ENCODE peak calls at places on chromosomes 12 and 14, in four cellular contexts. H, X, F and Q are unnamed samples.

GRCh38 chr12:71760471-71760870 is 5.8 kb downstream of the RAB21 start:
- DNase-seq in H (no peak), F (no peak), X (no peak), Q (no peak)

GRCh38 chr14:67567654-67568053 is 32.4 kb downstream of the PIGH start:
- DNase-seq in H (no peak), X (no peak), F (no peak), Q (no peak)

GRCh38 chr14:47675489-47676300 is at the start of gene MDGA2:
- DNase-seq in F (no peak), X (no peak), H (peak), Q (no peak)

GRCh38 chr14:78278464-78278863 is 108.3 kb downstream of the NRXN3 start:
- DNase-seq in X (no peak), H (no peak), F (no peak), Q (no peak)

GRCh38 chr14:21933681-21934080 is 260.1 kb upstream of the OR4E1 start:
- DNase-seq in H (no peak), X (no peak), F (no peak), Q (no peak)

GRCh38 chr14:61706096-61706690 is 10.9 kb downstream of the HIF1A start:
- DNase-seq in F (no peak), X (no peak), H (no peak), Q (no peak)

GRCh38 chr14:98957211-98958047 is 314.6 kb downstream of the BCL11B start:
- DNase-seq in X (no peak), H (no peak), F (no peak), Q (no peak)

GRCh38 chr14:23047042-23047634 is 5.1 kb downstream of the PSMB11 start:
- DNase-seq in H (no peak), X (no peak), F (no peak), Q (no peak)

GRCh38 chr12:30978639-30979038 is 52.1 kb downstream of the TSPAN11 start:
- DNase-seq in H (no peak), X (no peak), F (no peak), Q (no peak)

GRCh38 chr14:24997335-24997734 is 52.6 kb downstream of the STXBP6 start:
- DNase-seq in X (no peak), H (no peak), F (no peak), Q (no peak)

GRCh38 chr14:61569783-61570182 is 125.5 kb upstream of the HIF1A start:
- DNase-seq in H (no peak), F (no peak), X (peak), Q (no peak)

GRCh38 chr12:58741226-58741625 is 179.1 kb downstream of the LRIG3 start:
- DNase-seq in X (no peak), F (no peak), H (no peak), Q (no peak)

GRCh38 chr12:5391638-5392037 is 40.3 kb upstream of the NTF3 start:
- DNase-seq in H (no peak), X (no peak), F (no peak), Q (no peak)

GRCh38 chr12:57461326-57461903 is 1.8 kb downstream of the GLI1 start:
- DNase-seq in H (peak), X (no peak), F (peak), Q (no peak)

GRCh38 chr14:59705866-59706265 is 129.3 kb upstream of the CCDC175 start:
- DNase-seq in H (no peak), F (no peak), X (no peak), Q (no peak)

GRCh38 chr14:42606839-42607238 is 1000.2 kb downstream of the LRFN5 start:
- DNase-seq in F (no peak), H (no peak), X (no peak), Q (no peak)

GRCh38 chr12:50101663-50102062 is 2.1 kb upstream of the GPD1 start:
- DNase-seq in H (peak), F (peak), X (peak), Q (no peak)

GRCh38 chr14:76985021-76985420 is 43.5 kb downstream of the IRF2BPL start:
- DNase-seq in X (peak), F (no peak), H (no peak), Q (no peak)

GRCh38 chr14:100297320-100298300 is 8.6 kb downstream of the SLC25A29 start:
- DNase-seq in H (no peak), F (no peak), X (no peak), Q (peak)

GRCh38 chr12:113306382-113306781 is 28.5 kb downstream of the SLC8B1 start:
- DNase-seq in F (no peak), H (no peak), X (no peak), Q (no peak)

GRCh38 chr12:131724534-131724933 is 13.6 kb downstream of the SFSWAP start:
- DNase-seq in H (no peak), X (no peak), F (no peak), Q (no peak)

GRCh38 chr12:64395739-64396138 is 5.2 kb upstream of the C12orf56 start:
- DNase-seq in X (no peak), H (no peak), F (no peak), Q (no peak)

GRCh38 chr12:132490481-132491348 is 764 bp downstream of the FBRSL1 start:
- DNase-seq in F (peak), X (no peak), H (peak), Q (no peak)

GRCh38 chr12:47844264-47845020 is 24.7 kb upstream of the HDAC7 start:
- DNase-seq in F (no peak), X (no peak), H (no peak), Q (no peak)

GRCh38 chr12:120276734-120277133 is 11.2 kb upstream of the PXN start:
- DNase-seq in X (peak), H (no peak), F (no peak), Q (no peak)

GRCh38 chr12:7498832-7499231 is 4.7 kb downstream of the CD163 start:
- DNase-seq in X (no peak), F (no peak), H (no peak), Q (no peak)

GRCh38 chr12:115060477-115061168 is 376.6 kb upstream of the TBX3 start:
- DNase-seq in H (no peak), X (no peak), F (no peak), Q (no peak)

GRCh38 chr14:104473649-104474574 is 105.7 kb upstream of the C14orf180 start:
- DNase-seq in H (no peak), F (no peak), X (no peak), Q (no peak)

GRCh38 chr14:51004352-51004800 is 60.1 kb upstream of the PYGL start:
- DNase-seq in F (no peak), H (no peak), X (no peak), Q (no peak)

DNA sequence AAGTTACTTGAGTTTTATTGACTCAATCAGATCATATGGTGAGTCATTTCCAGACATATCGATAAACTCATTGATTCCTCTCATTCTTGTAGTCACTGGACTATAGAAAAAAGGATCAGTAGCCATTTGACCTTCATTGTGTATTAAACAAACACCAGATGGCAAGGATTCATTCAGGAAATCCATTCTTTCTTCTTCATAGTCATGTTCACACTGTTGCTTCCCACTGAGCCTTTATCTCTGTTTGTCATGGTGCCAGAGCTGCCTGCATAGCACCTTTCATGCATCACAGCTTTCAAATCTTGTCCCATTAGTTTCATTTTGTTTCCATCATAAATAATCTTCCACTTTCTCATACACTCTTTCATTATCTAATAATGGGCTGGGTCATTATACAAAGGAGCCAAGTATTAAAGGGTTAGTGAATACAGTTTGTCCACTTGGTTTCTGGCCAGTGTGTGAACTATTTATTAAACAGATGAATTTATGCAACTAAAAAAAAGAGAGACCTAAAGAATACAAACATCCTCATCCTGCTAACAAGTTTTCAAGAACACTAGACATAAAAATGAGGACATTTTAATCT is 476.3 kb downstream of the FOXG1 start:
- DNase-seq in X (no peak), F (no peak), H (no peak), Q (no peak)
- TF ChIP-seq FOXK2 in X (no peak), F (no peak), H (no peak), Q (no peak)

DNA sequence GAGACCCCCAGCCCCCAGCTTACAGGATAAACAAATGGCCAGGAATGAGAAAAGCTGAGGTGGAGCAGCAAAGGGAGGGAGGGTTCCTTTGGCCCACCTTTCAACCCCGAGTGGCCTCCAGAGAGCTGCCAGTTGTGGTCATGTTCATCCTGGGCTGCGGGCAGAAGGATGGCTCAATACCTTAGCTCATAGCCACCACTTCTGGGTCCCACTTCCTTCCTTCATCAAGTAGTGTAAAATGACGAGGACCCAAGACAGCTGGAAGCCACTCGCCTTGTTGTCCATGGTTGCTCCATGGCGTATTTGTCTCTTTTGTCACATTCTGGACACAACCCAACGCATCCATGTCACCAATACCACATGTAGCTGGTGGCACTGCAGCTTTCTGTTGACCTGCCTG is 24.2 kb downstream of the CRACR2A start:
- DNase-seq in F (no peak), X (no peak), H (no peak), Q (no peak)
- TF ChIP-seq FOXK2 in F (no peak), X (no peak), H (no peak), Q (no peak)

GRCh38 chr14:102777711-102778615 is 714 bp downstream of the TRAF3 start:
- DNase-seq in H (no peak), F (peak), X (no peak), Q (no peak)
- TF ChIP-seq FOXK2 in H (no peak), F (no peak), X (no peak), Q (no peak)

GRCh38 chr12:96256672-96257361 is 62.6 kb downstream of the ELK3 start:
- DNase-seq in H (no peak), X (no peak), F (no peak), Q (no peak)

GRCh38 chr12:96257550-96258392 is 63.6 kb downstream of the ELK3 start:
- DNase-seq in F (no peak), X (peak), H (no peak), Q (no peak)

GRCh38 chr12:96260644-96261043 is 66.5 kb downstream of the ELK3 start:
- DNase-seq in H (no peak), X (no peak), F (no peak), Q (no peak)

GRCh38 chr12:96261557-96261956 is 67.4 kb downstream of the ELK3 start:
- DNase-seq in F (no peak), H (no peak), X (no peak), Q (no peak)

DNA sequence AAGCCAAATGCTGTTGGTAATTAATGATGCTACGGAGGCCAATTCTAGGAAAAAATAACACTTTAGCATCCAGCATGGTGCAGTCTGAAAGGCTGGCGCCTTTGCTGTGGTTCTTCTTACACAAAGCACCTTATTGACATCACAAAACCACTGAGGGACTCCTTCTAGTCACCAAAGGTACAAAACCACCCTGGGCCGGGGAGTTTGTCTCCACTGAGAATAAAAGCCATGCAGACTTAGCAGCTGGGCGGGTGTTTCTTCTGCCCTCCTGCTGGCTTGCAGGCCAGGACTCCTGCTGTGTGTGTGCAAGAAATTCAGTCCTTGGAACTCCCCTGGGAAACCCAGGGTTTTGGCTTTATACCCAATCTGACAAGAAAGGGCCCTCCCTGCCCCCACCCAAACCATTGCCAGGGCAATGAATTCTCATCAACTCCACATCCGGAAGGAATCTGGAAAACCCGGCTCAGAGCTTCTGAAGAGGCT is 64.3 kb downstream of the ELK3 start:
- DNase-seq in F (no peak), H (no peak), X (no peak), Q (no peak)
- TF ChIP-seq FOXK2 in F (no peak), H (no peak), X (no peak), Q (no peak)

GRCh38 chr12:116943419-116944372 is 32.9 kb downstream of the FBXW8 start:
- DNase-seq in X (no peak), F (no peak), H (no peak), Q (no peak)
- TF ChIP-seq FOXK2 in X (no peak), F (no peak), H (no peak), Q (no peak)

DNA sequence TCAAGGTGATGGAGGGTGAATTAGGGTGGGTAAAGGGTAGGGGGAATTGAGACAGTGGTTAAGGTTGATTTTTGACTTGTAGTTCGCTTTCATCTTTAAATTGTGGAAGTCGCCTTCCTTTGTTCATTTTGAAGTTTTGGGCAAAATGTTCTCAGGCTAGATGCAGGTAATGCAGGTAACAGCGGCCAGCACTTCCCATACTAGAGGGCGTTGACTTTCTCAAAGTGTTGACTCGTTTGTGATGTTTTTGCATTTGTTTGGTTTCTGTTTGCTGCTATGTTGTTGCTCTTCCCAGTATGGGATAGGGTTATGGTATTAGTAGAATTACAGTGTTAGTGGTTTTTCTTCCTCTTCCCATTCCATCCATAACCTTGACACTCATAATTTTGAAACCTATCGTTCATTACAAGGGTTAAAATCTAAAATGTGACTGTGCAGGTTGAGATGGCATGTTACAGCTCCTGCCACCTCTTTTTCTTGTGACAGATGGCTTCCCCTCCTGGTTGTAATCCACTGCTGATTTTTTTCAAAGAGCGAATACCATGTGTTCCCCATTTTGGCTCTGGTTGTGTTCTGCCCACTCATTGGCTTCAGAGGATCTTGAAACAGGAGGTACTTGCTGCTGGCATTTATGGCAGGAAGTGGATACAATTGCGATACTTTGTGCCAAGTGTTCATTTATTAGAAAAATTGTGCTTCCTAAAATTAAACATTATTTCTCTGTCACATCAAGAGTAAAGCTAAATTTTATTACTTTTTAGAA is 57.1 kb downstream of the ERC1 start:
- DNase-seq in X (no peak), F (no peak), H (no peak), Q (no peak)
- TF ChIP-seq FOXK2 in X (no peak), F (no peak), H (no peak), Q (no peak)

DNA sequence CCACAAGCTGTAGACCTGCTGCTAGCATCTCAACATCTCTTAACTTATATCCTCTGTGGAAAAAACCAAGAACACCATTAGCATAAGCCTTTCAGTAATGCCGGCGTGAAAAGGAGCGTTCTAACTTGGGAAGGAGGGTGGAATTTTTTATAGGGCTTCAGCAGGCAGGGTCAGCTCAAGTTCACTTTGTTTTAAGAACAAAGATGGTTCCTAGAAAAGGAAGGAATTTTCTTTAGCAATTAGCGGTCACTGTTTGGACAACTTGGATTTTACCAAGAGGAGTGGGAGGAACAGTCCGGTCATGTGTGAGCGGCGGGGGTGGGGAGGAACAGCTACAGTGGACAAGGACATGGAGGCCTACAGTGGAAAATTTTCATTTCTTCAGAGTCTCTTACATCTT is 35.9 kb downstream of the BBS10 start:
- DNase-seq in F (no peak), X (no peak), H (no peak), Q (no peak)
- TF ChIP-seq FOXK2 in F (no peak), X (no peak), H (no peak), Q (no peak)

DNA sequence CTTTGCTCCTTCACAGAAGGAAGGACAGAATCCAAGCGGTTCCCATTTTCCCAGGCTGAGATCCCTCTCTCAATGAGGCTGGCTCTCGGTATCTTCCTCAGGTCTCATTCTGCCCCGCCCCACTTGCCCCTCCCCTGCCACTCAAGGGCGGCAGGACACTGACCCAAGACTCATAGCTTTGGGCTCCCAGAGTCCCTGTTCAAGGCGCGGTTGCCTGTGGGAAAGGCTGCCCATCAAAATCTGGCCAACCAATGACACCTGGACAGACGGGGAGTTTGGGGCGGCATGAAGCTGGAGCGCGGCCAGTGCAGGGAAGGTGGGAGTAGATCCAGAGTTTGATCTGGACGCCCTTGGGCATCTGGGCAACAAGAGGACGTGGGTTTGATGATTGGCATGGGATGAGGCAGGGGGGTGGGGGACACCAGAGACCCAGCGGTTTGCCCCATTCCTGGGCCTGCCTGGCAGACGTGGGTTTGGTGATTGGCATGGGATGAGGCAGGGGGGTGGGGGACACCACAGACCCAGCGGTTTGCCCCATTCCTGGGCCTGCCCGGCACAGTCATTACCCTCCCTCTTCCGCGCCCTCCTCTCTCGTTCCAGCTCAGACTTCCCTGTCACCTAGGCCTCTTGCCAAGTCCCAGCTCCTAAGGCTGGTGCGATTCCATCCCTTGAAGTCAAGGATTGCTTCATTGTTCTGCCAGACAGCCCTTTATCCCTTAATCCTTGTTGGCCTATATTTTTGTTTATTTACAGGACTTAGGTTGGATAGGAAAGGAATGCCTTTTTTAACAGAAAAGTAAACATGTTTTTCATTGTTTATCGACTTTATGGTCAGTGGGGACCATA is 92.1 kb downstream of the NINJ2 start:
- DNase-seq in X (peak), H (no peak), F (peak), Q (no peak)
- TF ChIP-seq FOXK2 in X (no peak), H (no peak), F (no peak), Q (no peak)

DNA sequence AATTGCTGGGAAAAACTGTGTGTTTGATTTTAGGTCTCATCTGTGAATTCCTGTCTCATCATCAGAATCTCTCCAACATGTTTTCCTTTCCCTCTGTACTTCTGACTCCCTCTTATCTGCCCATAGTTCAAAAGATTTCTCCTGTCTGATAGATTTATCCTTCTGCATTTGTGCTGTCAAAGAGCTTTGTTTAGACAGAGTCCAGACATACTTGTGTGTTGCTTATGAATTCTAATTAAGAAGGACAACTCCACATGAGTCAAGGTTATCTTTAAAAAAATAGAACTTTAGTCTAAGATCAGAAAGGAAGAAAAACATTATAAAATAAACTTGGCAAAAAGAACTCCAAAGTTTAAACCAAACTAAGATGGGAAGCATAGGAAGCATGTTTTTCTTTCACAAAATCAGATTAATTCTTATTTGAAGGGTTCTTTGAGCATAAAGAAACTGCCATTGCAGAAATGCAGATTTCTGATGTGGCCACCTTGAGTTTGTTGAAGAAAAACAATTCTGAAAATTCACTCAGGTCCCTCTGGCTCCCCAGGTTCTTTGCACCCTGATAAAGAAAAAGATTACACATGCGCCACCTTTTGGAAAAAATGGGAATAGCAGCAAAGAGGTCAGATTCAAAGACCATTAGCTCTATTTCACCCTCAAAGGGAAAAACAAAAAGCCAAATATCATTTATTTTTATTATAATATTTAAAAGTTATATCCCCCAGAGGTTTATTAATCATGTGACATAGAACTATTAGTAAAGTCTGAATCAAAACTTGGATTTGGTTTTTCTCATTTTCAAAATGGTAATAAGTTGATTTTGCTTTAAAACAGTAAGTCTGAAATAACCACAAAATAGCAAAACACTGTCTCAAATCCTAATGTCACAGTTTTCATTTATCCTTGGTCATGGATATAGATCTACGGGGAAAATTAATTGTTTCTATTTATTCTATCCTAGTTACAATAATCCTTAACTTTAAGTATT is 143.7 kb upstream of the DCN start:
- DNase-seq in F (peak), X (peak), H (peak), Q (no peak)
- TF ChIP-seq FOXK2 in F (no peak), X (no peak), H (no peak), Q (no peak)